ENCODE peak calls at places on chromosomes 12 and 14, in seven cellular contexts. One of them, this sample, is unnamed.

GRCh38 chr14:81303258-81303935 is 82.6 kb upstream of the GTF2A1 start:
- DNase-seq in OCI-LY7: peak; percentile 56
- DNase-seq in heart left ventricle: peak; percentile 32
- DNase-seq in naive thymus-derived CD4-positive, alpha-beta T cell: no peak
- DNase-seq in transverse colon: peak; percentile 93
- DNase-seq in fibroblast of lung: no peak
- DNase-seq in GM23248: no peak
- DNase-seq in this sample: no peak

GRCh38 chr12:93571854-93572711 is at the start of gene SOCS2:
- DNase-seq in OCI-LY7: no peak
- DNase-seq in heart left ventricle: peak; percentile 59
- DNase-seq in naive thymus-derived CD4-positive, alpha-beta T cell: peak; percentile 27
- DNase-seq in transverse colon: peak; percentile 58
- DNase-seq in fibroblast of lung: peak; percentile 36
- DNase-seq in GM23248: peak; percentile 75
- DNase-seq in this sample: peak; percentile 29

GRCh38 chr14:102188187-102188586 is 48.5 kb downstream of the WDR20 start:
- DNase-seq in OCI-LY7: no peak
- DNase-seq in heart left ventricle: no peak
- DNase-seq in naive thymus-derived CD4-positive, alpha-beta T cell: no peak
- DNase-seq in transverse colon: no peak
- DNase-seq in fibroblast of lung: no peak
- DNase-seq in GM23248: no peak
- DNase-seq in this sample: no peak

GRCh38 chr12:52391618-52392002 is 6.2 kb upstream of the KRT84 start:
- DNase-seq in OCI-LY7: no peak
- DNase-seq in heart left ventricle: peak; percentile 77
- DNase-seq in naive thymus-derived CD4-positive, alpha-beta T cell: no peak
- DNase-seq in transverse colon: peak; percentile 27
- DNase-seq in fibroblast of lung: no peak
- DNase-seq in GM23248: peak; percentile 38
- DNase-seq in this sample: no peak

GRCh38 chr12:102298022-102298421 is 100.4 kb upstream of the PMCH start:
- DNase-seq in OCI-LY7: no peak
- DNase-seq in heart left ventricle: no peak
- DNase-seq in naive thymus-derived CD4-positive, alpha-beta T cell: no peak
- DNase-seq in transverse colon: no peak
- DNase-seq in fibroblast of lung: no peak
- DNase-seq in GM23248: peak; percentile 86
- DNase-seq in this sample: no peak

GRCh38 chr14:105710119-105711057 is 184.0 kb downstream of the TMEM121 start:
- DNase-seq in OCI-LY7: peak; percentile 20
- DNase-seq in heart left ventricle: no peak
- DNase-seq in naive thymus-derived CD4-positive, alpha-beta T cell: no peak
- DNase-seq in transverse colon: no peak
- DNase-seq in fibroblast of lung: no peak
- DNase-seq in GM23248: no peak
- DNase-seq in this sample: no peak

GRCh38 chr12:26691234-26691970 is 141.6 kb downstream of the ITPR2 start:
- DNase-seq in OCI-LY7: no peak
- DNase-seq in heart left ventricle: no peak
- DNase-seq in naive thymus-derived CD4-positive, alpha-beta T cell: no peak
- DNase-seq in transverse colon: no peak
- DNase-seq in fibroblast of lung: peak; percentile 93
- DNase-seq in GM23248: peak; percentile 95
- DNase-seq in this sample: no peak

GRCh38 chr14:28294834-28295440 is 471.6 kb upstream of the FOXG1 start:
- DNase-seq in OCI-LY7: no peak
- DNase-seq in heart left ventricle: no peak
- DNase-seq in naive thymus-derived CD4-positive, alpha-beta T cell: no peak
- DNase-seq in transverse colon: no peak
- DNase-seq in fibroblast of lung: peak; percentile 22
- DNase-seq in GM23248: peak; percentile 2
- DNase-seq in this sample: no peak

GRCh38 chr14:74938873-74939495 is 15.9 kb upstream of the RPS6KL1 start:
- DNase-seq in OCI-LY7: no peak
- DNase-seq in heart left ventricle: no peak
- DNase-seq in naive thymus-derived CD4-positive, alpha-beta T cell: no peak
- DNase-seq in transverse colon: no peak
- DNase-seq in fibroblast of lung: no peak
- DNase-seq in GM23248: no peak
- DNase-seq in this sample: no peak

GRCh38 chr12:130686511-130686981 is 29.6 kb downstream of the RIMBP2 start:
- DNase-seq in OCI-LY7: no peak
- DNase-seq in heart left ventricle: no peak
- DNase-seq in naive thymus-derived CD4-positive, alpha-beta T cell: no peak
- DNase-seq in transverse colon: no peak
- DNase-seq in fibroblast of lung: no peak
- DNase-seq in GM23248: no peak
- DNase-seq in this sample: no peak

GRCh38 chr14:32377046-32377445 is 47.9 kb downstream of the AKAP6 start:
- DNase-seq in OCI-LY7: no peak
- DNase-seq in heart left ventricle: no peak
- DNase-seq in naive thymus-derived CD4-positive, alpha-beta T cell: no peak
- DNase-seq in transverse colon: no peak
- DNase-seq in fibroblast of lung: no peak
- DNase-seq in GM23248: no peak
- DNase-seq in this sample: no peak

GRCh38 chr12:13440844-13441243 is 244.3 kb downstream of the EMP1 start:
- DNase-seq in OCI-LY7: no peak
- DNase-seq in heart left ventricle: no peak
- DNase-seq in naive thymus-derived CD4-positive, alpha-beta T cell: no peak
- DNase-seq in transverse colon: no peak
- DNase-seq in fibroblast of lung: no peak
- DNase-seq in GM23248: no peak
- DNase-seq in this sample: no peak

GRCh38 chr14:58362798-58363412 is 32.8 kb upstream of the TOMM20L start:
- DNase-seq in OCI-LY7: peak; percentile 56
- DNase-seq in heart left ventricle: no peak
- DNase-seq in naive thymus-derived CD4-positive, alpha-beta T cell: peak; percentile 40
- DNase-seq in transverse colon: no peak
- DNase-seq in fibroblast of lung: peak; percentile 32
- DNase-seq in GM23248: peak; percentile 17
- DNase-seq in this sample: no peak

GRCh38 chr14:47675239-47675488 is 241 bp downstream of the MDGA2 start:
- DNase-seq in OCI-LY7: no peak
- DNase-seq in heart left ventricle: no peak
- DNase-seq in naive thymus-derived CD4-positive, alpha-beta T cell: no peak
- DNase-seq in transverse colon: no peak
- DNase-seq in fibroblast of lung: no peak
- DNase-seq in GM23248: no peak
- DNase-seq in this sample: no peak

GRCh38 chr12:13745100-13745678 is 236.2 kb downstream of the GRIN2B start:
- DNase-seq in OCI-LY7: no peak
- DNase-seq in heart left ventricle: peak; percentile 24
- DNase-seq in naive thymus-derived CD4-positive, alpha-beta T cell: no peak
- DNase-seq in transverse colon: peak; percentile 26
- DNase-seq in fibroblast of lung: no peak
- DNase-seq in GM23248: no peak
- DNase-seq in this sample: no peak

GRCh38 chr14:58238252-58239247 is 6.1 kb upstream of the PSMA3 start:
- DNase-seq in OCI-LY7: no peak
- DNase-seq in heart left ventricle: no peak
- DNase-seq in naive thymus-derived CD4-positive, alpha-beta T cell: peak; percentile 15
- DNase-seq in transverse colon: no peak
- DNase-seq in fibroblast of lung: peak; percentile 29
- DNase-seq in GM23248: peak; percentile 34
- DNase-seq in this sample: no peak

GRCh38 chr14:54515670-54516069 is 6.0 kb downstream of the CGRRF1 start:
- DNase-seq in OCI-LY7: no peak
- DNase-seq in heart left ventricle: no peak
- DNase-seq in naive thymus-derived CD4-positive, alpha-beta T cell: no peak
- DNase-seq in transverse colon: no peak
- DNase-seq in fibroblast of lung: no peak
- DNase-seq in GM23248: no peak
- DNase-seq in this sample: no peak

GRCh38 chr12:67391034-67391433 is 121.9 kb downstream of the CAND1 start:
- DNase-seq in OCI-LY7: no peak
- DNase-seq in heart left ventricle: no peak
- DNase-seq in naive thymus-derived CD4-positive, alpha-beta T cell: no peak
- DNase-seq in transverse colon: no peak
- DNase-seq in fibroblast of lung: no peak
- DNase-seq in GM23248: no peak
- DNase-seq in this sample: no peak

GRCh38 chr12:75482636-75483035 is 2.1 kb downstream of the GLIPR1 start:
- DNase-seq in OCI-LY7: peak; percentile 53
- DNase-seq in heart left ventricle: no peak
- DNase-seq in naive thymus-derived CD4-positive, alpha-beta T cell: peak; percentile 38
- DNase-seq in transverse colon: no peak
- DNase-seq in fibroblast of lung: no peak
- DNase-seq in GM23248: peak; percentile 40
- DNase-seq in this sample: no peak

GRCh38 chr12:77239617-77240016 is 174.2 kb upstream of the E2F7 start:
- DNase-seq in OCI-LY7: no peak
- DNase-seq in heart left ventricle: no peak
- DNase-seq in naive thymus-derived CD4-positive, alpha-beta T cell: no peak
- DNase-seq in transverse colon: no peak
- DNase-seq in fibroblast of lung: no peak
- DNase-seq in GM23248: no peak
- DNase-seq in this sample: no peak

GRCh38 chr12:56104815-56105476 is 587 bp downstream of the PA2G4 start:
- DNase-seq in OCI-LY7: peak; percentile 47
- DNase-seq in heart left ventricle: peak; percentile 45
- DNase-seq in naive thymus-derived CD4-positive, alpha-beta T cell: peak; percentile 11
- DNase-seq in transverse colon: no peak
- DNase-seq in fibroblast of lung: no peak
- DNase-seq in GM23248: peak; percentile 58
- DNase-seq in this sample: peak; percentile 16

GRCh38 chr12:62689042-62689839 is 222.6 kb downstream of the MON2 start:
- DNase-seq in OCI-LY7: no peak
- DNase-seq in heart left ventricle: no peak
- DNase-seq in naive thymus-derived CD4-positive, alpha-beta T cell: no peak
- DNase-seq in transverse colon: no peak
- DNase-seq in fibroblast of lung: peak; percentile 36
- DNase-seq in GM23248: no peak
- DNase-seq in this sample: no peak

GRCh38 chr12:124906606-124907261 is 7.7 kb downstream of the UBC start:
- DNase-seq in OCI-LY7: peak; percentile 96
- DNase-seq in heart left ventricle: peak; percentile 85
- DNase-seq in naive thymus-derived CD4-positive, alpha-beta T cell: peak; percentile 89
- DNase-seq in transverse colon: peak; percentile 95
- DNase-seq in fibroblast of lung: peak; percentile 94
- DNase-seq in GM23248: peak; percentile 89
- DNase-seq in this sample: peak; percentile 58

GRCh38 chr14:89524412-89524811 is 107.4 kb upstream of the FOXN3 start:
- DNase-seq in OCI-LY7: no peak
- DNase-seq in heart left ventricle: no peak
- DNase-seq in naive thymus-derived CD4-positive, alpha-beta T cell: no peak
- DNase-seq in transverse colon: no peak
- DNase-seq in fibroblast of lung: no peak
- DNase-seq in GM23248: no peak
- DNase-seq in this sample: no peak

GRCh38 chr14:89516173-89516572 is 99.1 kb upstream of the FOXN3 start:
- DNase-seq in OCI-LY7: no peak
- DNase-seq in heart left ventricle: no peak
- DNase-seq in naive thymus-derived CD4-positive, alpha-beta T cell: no peak
- DNase-seq in transverse colon: no peak
- DNase-seq in fibroblast of lung: no peak
- DNase-seq in GM23248: no peak
- DNase-seq in this sample: no peak

GRCh38 chr14:89521988-89522387 is 105.0 kb upstream of the FOXN3 start:
- DNase-seq in OCI-LY7: no peak
- DNase-seq in heart left ventricle: no peak
- DNase-seq in naive thymus-derived CD4-positive, alpha-beta T cell: no peak
- DNase-seq in transverse colon: no peak
- DNase-seq in fibroblast of lung: no peak
- DNase-seq in GM23248: no peak
- DNase-seq in this sample: no peak

GRCh38 chr14:89519000-89519399 is 102.0 kb upstream of the FOXN3 start:
- DNase-seq in OCI-LY7: no peak
- DNase-seq in heart left ventricle: no peak
- DNase-seq in naive thymus-derived CD4-positive, alpha-beta T cell: no peak
- DNase-seq in transverse colon: no peak
- DNase-seq in fibroblast of lung: peak; percentile 84
- DNase-seq in GM23248: no peak
- DNase-seq in this sample: no peak
- H3K9me3 ChIP-seq in OCI-LY7: peaks cover 27% of the 10 kb centered on the region
- H3K9me3 ChIP-seq in heart left ventricle: no peaks in the 10 kb centered on the region
- H3K9me3 ChIP-seq in naive thymus-derived CD4-positive, alpha-beta T cell: no peaks in the 10 kb centered on the region
- H3K9me3 ChIP-seq in transverse colon: peaks cover 7% of the 10 kb centered on the region
- H3K9me3 ChIP-seq in fibroblast of lung: no peaks in the 10 kb centered on the region
- H3K9me3 ChIP-seq in GM23248: no peaks in the 10 kb centered on the region
- H3K9me3 ChIP-seq in this sample: peaks cover 3% of the 10 kb centered on the region

DNA sequence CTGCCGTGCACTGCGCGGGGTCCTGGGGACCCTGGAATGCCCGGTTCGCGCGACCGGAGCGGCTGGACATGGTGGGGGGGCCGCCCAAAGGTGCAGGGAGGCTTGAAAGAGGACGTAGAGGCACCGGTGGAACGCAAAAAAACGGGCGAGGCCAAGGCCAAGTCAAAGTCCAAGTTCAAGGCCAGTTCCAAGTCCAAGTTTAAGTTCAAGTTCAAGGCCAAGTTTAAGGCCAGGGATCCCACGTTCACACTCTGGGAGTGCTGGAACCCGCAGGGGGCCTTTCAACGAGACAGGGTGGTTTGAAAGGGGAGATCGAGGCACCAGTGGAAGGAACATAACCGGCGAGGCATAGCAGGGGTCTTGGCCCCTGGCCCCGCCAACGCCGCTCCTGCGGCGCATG is 317.6 kb downstream of the ALG10 start:
- DNase-seq in OCI-LY7: no peak
- DNase-seq in heart left ventricle: no peak
- DNase-seq in naive thymus-derived CD4-positive, alpha-beta T cell: no peak
- DNase-seq in transverse colon: no peak
- DNase-seq in fibroblast of lung: no peak
- DNase-seq in GM23248: no peak
- DNase-seq in this sample: no peak
- H3K9me3 ChIP-seq in OCI-LY7: no peaks in the 10 kb centered on the region
- H3K9me3 ChIP-seq in heart left ventricle: no peaks in the 10 kb centered on the region
- H3K9me3 ChIP-seq in naive thymus-derived CD4-positive, alpha-beta T cell: no peaks in the 10 kb centered on the region
- H3K9me3 ChIP-seq in transverse colon: peaks cover 30% of the 10 kb centered on the region
- H3K9me3 ChIP-seq in fibroblast of lung: no peaks in the 10 kb centered on the region
- H3K9me3 ChIP-seq in GM23248: no peaks in the 10 kb centered on the region
- H3K9me3 ChIP-seq in this sample: no peaks in the 10 kb centered on the region

GRCh38 chr12:38156497-38157245 is 159.9 kb upstream of the ALG10B start:
- DNase-seq in OCI-LY7: no peak
- DNase-seq in heart left ventricle: no peak
- DNase-seq in naive thymus-derived CD4-positive, alpha-beta T cell: no peak
- DNase-seq in transverse colon: no peak
- DNase-seq in fibroblast of lung: no peak
- DNase-seq in GM23248: no peak
- DNase-seq in this sample: no peak
- H3K9me3 ChIP-seq in OCI-LY7: no peaks in the 10 kb centered on the region
- H3K9me3 ChIP-seq in heart left ventricle: no peaks in the 10 kb centered on the region
- H3K9me3 ChIP-seq in naive thymus-derived CD4-positive, alpha-beta T cell: no peaks in the 10 kb centered on the region
- H3K9me3 ChIP-seq in transverse colon: no peaks in the 10 kb centered on the region
- H3K9me3 ChIP-seq in fibroblast of lung: no peaks in the 10 kb centered on the region
- H3K9me3 ChIP-seq in GM23248: no peaks in the 10 kb centered on the region
- H3K9me3 ChIP-seq in this sample: no peaks in the 10 kb centered on the region

DNA sequence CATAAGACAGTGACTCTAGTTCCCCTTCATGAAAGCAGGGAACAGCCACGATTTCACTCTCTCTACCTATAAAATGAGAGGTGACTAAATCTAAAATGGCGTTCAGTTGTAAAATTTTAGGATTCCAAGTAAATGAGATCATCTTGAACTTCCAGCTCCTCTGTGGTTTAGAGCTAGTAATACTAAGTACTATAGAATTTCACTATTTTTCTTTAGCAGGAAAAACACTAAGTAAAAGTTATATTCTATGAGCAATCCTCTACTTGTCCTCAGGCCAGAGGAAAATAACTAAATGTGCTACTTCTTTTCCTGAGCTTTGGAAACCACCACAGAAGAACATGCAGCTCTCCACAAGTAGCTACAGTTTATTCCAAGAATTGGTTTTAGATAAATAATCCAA is 55.6 kb downstream of the NIN start:
- DNase-seq in OCI-LY7: no peak
- DNase-seq in heart left ventricle: no peak
- DNase-seq in naive thymus-derived CD4-positive, alpha-beta T cell: no peak
- DNase-seq in transverse colon: no peak
- DNase-seq in fibroblast of lung: peak; percentile 92
- DNase-seq in GM23248: peak; percentile 93
- DNase-seq in this sample: no peak
- H3K9me3 ChIP-seq in OCI-LY7: no peaks in the 10 kb centered on the region
- H3K9me3 ChIP-seq in heart left ventricle: no peaks in the 10 kb centered on the region
- H3K9me3 ChIP-seq in naive thymus-derived CD4-positive, alpha-beta T cell: no peaks in the 10 kb centered on the region
- H3K9me3 ChIP-seq in transverse colon: no peaks in the 10 kb centered on the region
- H3K9me3 ChIP-seq in fibroblast of lung: no peaks in the 10 kb centered on the region
- H3K9me3 ChIP-seq in GM23248: no peaks in the 10 kb centered on the region
- H3K9me3 ChIP-seq in this sample: no peaks in the 10 kb centered on the region

This sample was measured in T-helper 17 cell.